ENCODE peak calls at places on chromosomes 5 and 9, in nine cellular contexts. One of them, this sample, is unnamed.

GRCh38 chr5:150642567-150642927 is 2.1 kb downstream of the SYNPO start:
- DNase-seq in lung: peak
- DNase-seq in hepatocyte: peak
- DNase-seq in osteoblast: peak
- DNase-seq in epithelial cell of esophagus: peak
- DNase-seq in foreskin fibroblast: peak
- DNase-seq in coronary artery: no peak
- DNase-seq in choroid plexus epithelial cell: peak
- DNase-seq in A673: no peak
- DNase-seq in this sample: peak

GRCh38 chr5:74122175-74122574 is 496.2 kb downstream of the ARHGEF28 start:
- DNase-seq in lung: no peak
- DNase-seq in hepatocyte: no peak
- DNase-seq in osteoblast: no peak
- DNase-seq in epithelial cell of esophagus: no peak
- DNase-seq in foreskin fibroblast: no peak
- DNase-seq in coronary artery: no peak
- DNase-seq in choroid plexus epithelial cell: no peak
- DNase-seq in A673: peak
- DNase-seq in this sample: no peak

GRCh38 chr9:130030821-130031481 is 12.0 kb downstream of the FNBP1 start:
- DNase-seq in lung: no peak
- DNase-seq in hepatocyte: no peak
- DNase-seq in osteoblast: no peak
- DNase-seq in epithelial cell of esophagus: no peak
- DNase-seq in foreskin fibroblast: no peak
- DNase-seq in coronary artery: peak
- DNase-seq in choroid plexus epithelial cell: no peak
- DNase-seq in A673: no peak
- DNase-seq in this sample: no peak

GRCh38 chr9:130872912-130873503 is 23.6 kb downstream of the QRFP start:
- DNase-seq in lung: no peak
- DNase-seq in hepatocyte: no peak
- DNase-seq in osteoblast: no peak
- DNase-seq in epithelial cell of esophagus: no peak
- DNase-seq in foreskin fibroblast: no peak
- DNase-seq in coronary artery: no peak
- DNase-seq in choroid plexus epithelial cell: no peak
- DNase-seq in A673: no peak
- DNase-seq in this sample: peak

GRCh38 chr5:141850183-141850768 is 27.9 kb downstream of the PCDH1 start:
- DNase-seq in lung: peak
- DNase-seq in hepatocyte: peak
- DNase-seq in osteoblast: peak
- DNase-seq in epithelial cell of esophagus: no peak
- DNase-seq in foreskin fibroblast: no peak
- DNase-seq in coronary artery: no peak
- DNase-seq in choroid plexus epithelial cell: peak
- DNase-seq in A673: peak
- DNase-seq in this sample: peak

GRCh38 chr5:167916706-167917105 is 374.7 kb upstream of the WWC1 start:
- DNase-seq in lung: no peak
- DNase-seq in hepatocyte: no peak
- DNase-seq in osteoblast: no peak
- DNase-seq in epithelial cell of esophagus: no peak
- DNase-seq in foreskin fibroblast: no peak
- DNase-seq in coronary artery: no peak
- DNase-seq in choroid plexus epithelial cell: peak
- DNase-seq in A673: no peak
- DNase-seq in this sample: no peak

GRCh38 chr9:5360341-5360740 is 20.7 kb upstream of the RLN1 start:
- DNase-seq in lung: no peak
- DNase-seq in hepatocyte: no peak
- DNase-seq in osteoblast: no peak
- DNase-seq in epithelial cell of esophagus: no peak
- DNase-seq in foreskin fibroblast: no peak
- DNase-seq in coronary artery: no peak
- DNase-seq in choroid plexus epithelial cell: no peak
- DNase-seq in A673: no peak
- DNase-seq in this sample: no peak

GRCh38 chr5:121384359-121384758 is 467.3 kb upstream of the FTMT start:
- DNase-seq in lung: no peak
- DNase-seq in hepatocyte: no peak
- DNase-seq in osteoblast: no peak
- DNase-seq in epithelial cell of esophagus: no peak
- DNase-seq in foreskin fibroblast: no peak
- DNase-seq in coronary artery: no peak
- DNase-seq in choroid plexus epithelial cell: no peak
- DNase-seq in A673: no peak
- DNase-seq in this sample: no peak

GRCh38 chr5:88824141-88824540 is 58.8 kb downstream of the MEF2C start:
- DNase-seq in lung: no peak
- DNase-seq in hepatocyte: no peak
- DNase-seq in osteoblast: no peak
- DNase-seq in epithelial cell of esophagus: no peak
- DNase-seq in foreskin fibroblast: no peak
- DNase-seq in coronary artery: no peak
- DNase-seq in choroid plexus epithelial cell: no peak
- DNase-seq in A673: no peak
- DNase-seq in this sample: no peak

GRCh38 chr5:88824892-88825781 is 57.8 kb downstream of the MEF2C start:
- DNase-seq in lung: no peak
- DNase-seq in hepatocyte: peak
- DNase-seq in osteoblast: no peak
- DNase-seq in epithelial cell of esophagus: no peak
- DNase-seq in foreskin fibroblast: no peak
- DNase-seq in coronary artery: no peak
- DNase-seq in choroid plexus epithelial cell: peak
- DNase-seq in A673: no peak
- DNase-seq in this sample: peak

GRCh38 chr5:88825782-88826110 is 57.2 kb downstream of the MEF2C start:
- DNase-seq in lung: no peak
- DNase-seq in hepatocyte: peak
- DNase-seq in osteoblast: no peak
- DNase-seq in epithelial cell of esophagus: no peak
- DNase-seq in foreskin fibroblast: no peak
- DNase-seq in coronary artery: no peak
- DNase-seq in choroid plexus epithelial cell: peak
- DNase-seq in A673: no peak
- DNase-seq in this sample: no peak

GRCh38 chr5:88821161-88821560 is 61.8 kb downstream of the MEF2C start:
- DNase-seq in lung: no peak
- DNase-seq in hepatocyte: no peak
- DNase-seq in osteoblast: no peak
- DNase-seq in epithelial cell of esophagus: no peak
- DNase-seq in foreskin fibroblast: no peak
- DNase-seq in coronary artery: no peak
- DNase-seq in choroid plexus epithelial cell: no peak
- DNase-seq in A673: no peak
- DNase-seq in this sample: no peak

DNA sequence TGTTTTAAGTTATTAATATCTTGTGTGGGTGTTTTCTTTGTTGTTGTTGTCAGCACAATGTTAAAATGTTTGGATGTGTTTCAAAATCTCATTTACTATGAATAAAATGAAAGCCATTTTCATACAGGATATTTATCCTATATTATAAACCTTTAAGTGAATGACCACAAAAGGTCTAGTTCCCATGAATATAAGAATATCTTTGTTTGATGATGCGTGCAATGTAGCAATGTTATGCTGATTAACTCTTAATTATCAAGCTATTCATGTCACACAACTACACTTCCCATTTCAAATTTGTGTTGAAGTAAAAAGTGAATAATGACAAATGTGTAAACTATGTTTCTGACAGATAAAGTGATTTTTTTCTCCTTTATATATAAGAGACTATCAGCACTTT is 59.8 kb downstream of the MEF2C start:
- DNase-seq in lung: no peak
- DNase-seq in hepatocyte: no peak
- DNase-seq in osteoblast: no peak
- DNase-seq in epithelial cell of esophagus: no peak
- DNase-seq in foreskin fibroblast: no peak
- DNase-seq in coronary artery: no peak
- DNase-seq in choroid plexus epithelial cell: no peak
- DNase-seq in A673: no peak
- DNase-seq in this sample: no peak
- H3K4me3 ChIP-seq in lung: no peak
- H3K4me3 ChIP-seq in hepatocyte: no peak
- H3K4me3 ChIP-seq in osteoblast: no peak
- H3K4me3 ChIP-seq in epithelial cell of esophagus: no peak
- H3K4me3 ChIP-seq in foreskin fibroblast: no peak
- H3K4me3 ChIP-seq in coronary artery: no peak
- H3K4me3 ChIP-seq in choroid plexus epithelial cell: no peak
- H3K4me3 ChIP-seq in A673: no peak
- H3K4me3 ChIP-seq in this sample: no peak

GRCh38 chr5:39270172-39270848 is 50.9 kb upstream of the FYB1 start:
- DNase-seq in lung: no peak
- DNase-seq in hepatocyte: no peak
- DNase-seq in osteoblast: no peak
- DNase-seq in epithelial cell of esophagus: no peak
- DNase-seq in foreskin fibroblast: no peak
- DNase-seq in coronary artery: no peak
- DNase-seq in choroid plexus epithelial cell: no peak
- DNase-seq in A673: no peak
- DNase-seq in this sample: no peak

GRCh38 chr5:39274388-39275085 is 55.2 kb upstream of the FYB1 start:
- DNase-seq in lung: no peak
- DNase-seq in hepatocyte: no peak
- DNase-seq in osteoblast: no peak
- DNase-seq in epithelial cell of esophagus: no peak
- DNase-seq in foreskin fibroblast: no peak
- DNase-seq in coronary artery: no peak
- DNase-seq in choroid plexus epithelial cell: peak
- DNase-seq in A673: no peak
- DNase-seq in this sample: peak

DNA sequence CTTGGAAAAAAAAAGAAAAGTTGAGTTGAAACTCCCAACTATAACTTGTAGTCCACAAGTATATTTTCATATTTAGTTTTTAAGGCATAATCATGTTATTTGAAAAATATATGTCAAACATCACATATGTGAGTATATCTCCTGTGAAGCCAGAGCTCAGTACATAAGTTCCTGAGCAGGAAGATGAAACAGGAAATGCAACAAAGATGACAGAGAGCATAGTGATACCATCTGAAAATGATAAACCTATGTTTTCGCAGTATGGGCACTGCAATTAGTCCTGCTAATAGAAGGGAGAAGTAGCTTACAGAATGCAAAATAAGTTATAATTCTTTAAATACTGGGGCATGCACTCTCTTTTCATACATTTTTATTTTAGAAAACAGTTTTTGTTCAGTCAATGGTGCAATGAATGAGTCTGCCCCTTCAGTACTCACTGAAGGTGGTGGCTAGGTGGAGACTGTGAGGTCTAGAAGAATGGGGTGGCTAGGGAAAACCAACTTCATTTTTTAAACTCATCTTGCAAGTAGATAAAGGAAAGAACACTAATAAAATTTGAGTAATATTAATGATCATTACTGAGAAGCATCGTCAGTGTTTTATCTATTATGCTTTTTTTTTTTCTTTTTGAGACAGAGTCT is 54.1 kb upstream of the FYB1 start:
- DNase-seq in lung: no peak
- DNase-seq in hepatocyte: no peak
- DNase-seq in osteoblast: no peak
- DNase-seq in epithelial cell of esophagus: no peak
- DNase-seq in foreskin fibroblast: no peak
- DNase-seq in coronary artery: no peak
- DNase-seq in choroid plexus epithelial cell: no peak
- DNase-seq in A673: no peak
- DNase-seq in this sample: no peak
- TF ChIP-seq CTCF in lung: no peak
- TF ChIP-seq CTCF in hepatocyte: no peak
- TF ChIP-seq CTCF in osteoblast: no peak
- TF ChIP-seq CTCF in epithelial cell of esophagus: no peak
- TF ChIP-seq CTCF in foreskin fibroblast: no peak
- TF ChIP-seq CTCF in coronary artery: no peak
- TF ChIP-seq CTCF in choroid plexus epithelial cell: no peak
- TF ChIP-seq CTCF in A673: no peak
- TF ChIP-seq CTCF in this sample: no peak

DNA sequence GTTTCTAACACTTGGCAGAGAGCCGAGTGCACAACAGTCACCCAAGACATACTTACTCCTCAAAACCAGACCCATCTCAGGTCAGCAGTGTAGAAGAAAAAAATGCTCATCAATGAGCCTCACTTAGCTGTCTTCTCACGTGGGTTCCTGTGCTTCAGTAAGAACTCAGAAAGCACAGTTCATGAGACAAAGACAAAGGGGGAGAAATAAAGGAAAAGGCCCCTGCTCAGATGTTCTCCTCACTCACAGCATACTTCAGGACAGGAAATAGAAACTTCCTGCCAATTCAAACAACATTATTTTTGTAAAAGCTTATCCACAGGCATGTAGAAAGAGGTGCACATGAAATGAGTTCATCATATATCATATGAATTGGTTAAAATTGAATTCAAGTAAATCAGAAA is 328.5 kb downstream of the TMEM167A start:
- DNase-seq in lung: no peak
- DNase-seq in hepatocyte: no peak
- DNase-seq in osteoblast: no peak
- DNase-seq in epithelial cell of esophagus: no peak
- DNase-seq in foreskin fibroblast: no peak
- DNase-seq in coronary artery: no peak
- DNase-seq in choroid plexus epithelial cell: peak
- DNase-seq in A673: peak
- DNase-seq in this sample: peak
- H3K4me3 ChIP-seq in lung: no peak
- H3K4me3 ChIP-seq in hepatocyte: no peak
- H3K4me3 ChIP-seq in osteoblast: no peak
- H3K4me3 ChIP-seq in epithelial cell of esophagus: no peak
- H3K4me3 ChIP-seq in foreskin fibroblast: no peak
- H3K4me3 ChIP-seq in coronary artery: no peak
- H3K4me3 ChIP-seq in choroid plexus epithelial cell: no peak
- H3K4me3 ChIP-seq in A673: no peak
- H3K4me3 ChIP-seq in this sample: no peak

GRCh38 chr9:33167949-33168535 is 906 bp upstream of the B4GALT1 start:
- DNase-seq in lung: no peak
- DNase-seq in hepatocyte: peak
- DNase-seq in osteoblast: peak
- DNase-seq in epithelial cell of esophagus: no peak
- DNase-seq in foreskin fibroblast: no peak
- DNase-seq in coronary artery: peak
- DNase-seq in choroid plexus epithelial cell: peak
- DNase-seq in A673: no peak
- DNase-seq in this sample: no peak

GRCh38 chr9:33172735-33173238 is 5.7 kb upstream of the B4GALT1 start:
- DNase-seq in lung: no peak
- DNase-seq in hepatocyte: peak
- DNase-seq in osteoblast: no peak
- DNase-seq in epithelial cell of esophagus: no peak
- DNase-seq in foreskin fibroblast: no peak
- DNase-seq in coronary artery: peak
- DNase-seq in choroid plexus epithelial cell: no peak
- DNase-seq in A673: no peak
- DNase-seq in this sample: no peak

GRCh38 chr9:33172256-33172678 is 5.1 kb upstream of the B4GALT1 start:
- DNase-seq in lung: no peak
- DNase-seq in hepatocyte: peak
- DNase-seq in osteoblast: peak
- DNase-seq in epithelial cell of esophagus: peak
- DNase-seq in foreskin fibroblast: no peak
- DNase-seq in coronary artery: peak
- DNase-seq in choroid plexus epithelial cell: peak
- DNase-seq in A673: no peak
- DNase-seq in this sample: peak

GRCh38 chr9:33168941-33169544 is 1.9 kb upstream of the B4GALT1 start:
- DNase-seq in lung: no peak
- DNase-seq in hepatocyte: no peak
- DNase-seq in osteoblast: peak
- DNase-seq in epithelial cell of esophagus: no peak
- DNase-seq in foreskin fibroblast: no peak
- DNase-seq in coronary artery: peak
- DNase-seq in choroid plexus epithelial cell: no peak
- DNase-seq in A673: no peak
- DNase-seq in this sample: no peak

DNA sequence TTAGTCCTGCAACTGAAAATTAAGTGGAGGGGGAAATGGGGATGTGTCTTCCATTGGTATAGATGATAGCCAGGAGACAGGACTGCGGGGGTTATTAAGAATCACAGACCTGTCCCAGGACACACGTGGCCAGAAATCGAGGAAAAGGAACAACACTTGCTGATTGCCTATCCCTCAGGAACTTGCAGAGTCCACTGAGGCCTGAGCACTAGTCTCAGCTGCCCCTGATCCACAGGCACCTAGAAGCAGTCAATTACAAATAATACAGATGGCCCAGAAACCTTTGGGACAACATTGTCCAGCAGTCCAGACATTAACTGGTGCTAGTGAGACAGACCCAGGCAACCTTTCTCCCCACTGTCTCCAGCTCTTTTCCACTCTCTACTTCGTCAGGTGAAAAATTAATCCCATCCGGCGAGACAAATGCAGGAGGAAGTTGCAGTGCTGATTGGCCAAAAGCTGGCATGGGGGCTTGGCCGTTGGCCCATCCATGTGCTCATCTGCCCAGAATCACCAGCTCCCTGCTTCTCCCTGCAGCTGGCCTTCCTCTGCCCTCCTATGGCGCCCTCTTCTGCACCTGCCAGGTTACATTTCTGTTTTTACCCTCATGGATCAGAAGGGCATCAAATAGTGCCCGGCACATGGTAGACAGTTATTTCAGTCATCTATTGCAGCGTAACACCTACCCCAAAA is 3.5 kb upstream of the B4GALT1 start:
- DNase-seq in lung: peak
- DNase-seq in hepatocyte: no peak
- DNase-seq in osteoblast: peak
- DNase-seq in epithelial cell of esophagus: peak
- DNase-seq in foreskin fibroblast: no peak
- DNase-seq in coronary artery: peak
- DNase-seq in choroid plexus epithelial cell: peak
- DNase-seq in A673: peak
- DNase-seq in this sample: no peak
- TF ChIP-seq CTCF in lung: peak
- TF ChIP-seq CTCF in hepatocyte: peak
- TF ChIP-seq CTCF in osteoblast: peak
- TF ChIP-seq CTCF in epithelial cell of esophagus: peak
- TF ChIP-seq CTCF in foreskin fibroblast: no peak
- TF ChIP-seq CTCF in coronary artery: no peak
- TF ChIP-seq CTCF in choroid plexus epithelial cell: peak
- TF ChIP-seq CTCF in A673: peak
- TF ChIP-seq CTCF in this sample: no peak

This sample was measured in fibroblast of the aortic adventitia.